ENCODE peak calls at places on chromosome 16, in four cellular contexts. Z is activated CD4-positive, alpha-beta memory T cell treated with anti-CD3 and anti-CD28 coated beads, Interleukin-2, amount 10 ng/mL, durations not matched to agents 7 days and 5 days; D is tibial artery; F is effector CD4-positive, alpha-beta T cell. K is an unnamed sample.

GRCh38 chr16:68115851-68116250 is 30.7 kb downstream of the NFATC3 start:
- DNase-seq in Z (no peak), D (no peak), F (no peak), K (no peak)

GRCh38 chr16:60199154-60199553 is 1465.0 kb upstream of the GOT2 start:
- DNase-seq in Z (no peak), D (no peak), F (no peak), K (no peak)

GRCh38 chr16:46765050-46765449 is 16.9 kb upstream of the MYLK3 start:
- DNase-seq in Z (no peak), D (no peak), F (no peak), K (no peak)

GRCh38 chr16:65782537-65783290 is 583.8 kb upstream of the CDH5 start:
- DNase-seq in Z (no peak), D (no peak), F (no peak), K (no peak)

GRCh38 chr16:66131895-66132294 is 234.6 kb upstream of the CDH5 start:
- DNase-seq in Z (no peak), D (no peak), F (no peak), K (no peak)

GRCh38 chr16:69294051-69294450 is 17.1 kb upstream of the VPS4A start:
- DNase-seq in Z (no peak), D (no peak), F (no peak), K (no peak)

GRCh38 chr16:84209989-84210388 is 19.0 kb downstream of the ADAD2 start:
- DNase-seq in Z (no peak), D (no peak), F (no peak), K (no peak)

GRCh38 chr16:72876981-72877373 is 171.0 kb downstream of the ZFHX3 start:
- DNase-seq in Z (no peak), D (peak), F (no peak), K (no peak)

GRCh38 chr16:12083625-12084024 is 107.1 kb downstream of the SNX29 start:
- DNase-seq in Z (no peak), D (no peak), F (no peak), K (no peak)

GRCh38 chr16:1762879-1763520 is 8.3 kb downstream of the NME3 start:
- DNase-seq in Z (no peak), D (no peak), F (no peak), K (no peak)

GRCh38 chr16:84065536-84066132 is 23.0 kb upstream of the SLC38A8 start:
- DNase-seq in Z (peak), D (no peak), F (no peak), K (no peak)

GRCh38 chr16:84477661-84478060 is 26.8 kb downstream of the MEAK7 start:
- DNase-seq in Z (no peak), D (no peak), F (no peak), K (no peak)

GRCh38 chr16:48366165-48367093 is 18.8 kb downstream of the SIAH1 start:
- DNase-seq in Z (peak), D (peak), F (peak), K (no peak)

GRCh38 chr16:65116818-65117430 is 4.9 kb downstream of the CDH11 start:
- DNase-seq in Z (no peak), D (no peak), F (no peak), K (no peak)

GRCh38 chr16:2810651-2811050 is 6.4 kb upstream of the PRSS21 start:
- DNase-seq in Z (no peak), D (no peak), F (no peak), K (no peak)

GRCh38 chr16:82782715-82783251 is 156.0 kb downstream of the CDH13 start:
- DNase-seq in Z (no peak), D (no peak), F (no peak), K (peak)

GRCh38 chr16:8376858-8377257 is 213.5 kb downstream of the TMEM114 start:
- DNase-seq in Z (no peak), D (no peak), F (no peak), K (no peak)

GRCh38 chr16:86052115-86052670 is 153.2 kb downstream of the IRF8 start:
- DNase-seq in Z (no peak), D (no peak), F (no peak), K (no peak)

GRCh38 chr16:19419691-19420060 is 2.0 kb downstream of the TMC5 start:
- DNase-seq in Z (no peak), D (no peak), F (no peak), K (no peak)

GRCh38 chr16:57906385-57907316 is 64.3 kb downstream of the CNGB1 start:
- DNase-seq in Z (peak), D (no peak), F (no peak), K (no peak)

GRCh38 chr16:1825864-1826690 is 548 bp downstream of the HAGH start:
- DNase-seq in Z (peak), D (peak), F (peak), K (no peak)

GRCh38 chr16:80303691-80304090 is 237.1 kb upstream of the DYNLRB2 start:
- DNase-seq in Z (no peak), D (no peak), F (no peak), K (no peak)

GRCh38 chr16:47461598-47462266 is 601 bp downstream of the PHKB start:
- DNase-seq in Z (peak), D (no peak), F (no peak), K (peak)

GRCh38 chr16:88549671-88550643 is 20.2 kb upstream of the ZC3H18 start:
- DNase-seq in Z (peak), D (no peak), F (no peak), K (no peak)

GRCh38 chr16:73095885-73096341 is 48.0 kb upstream of the ZFHX3 start:
- DNase-seq in Z (no peak), D (no peak), F (no peak), K (no peak)

K was measured in heart left ventricle.